ENCODE peak calls at places on chromosomes 2 and 18, in five cellular contexts. N is kidney, S is A549, E is upper lobe of left lung, P is Peyer's patch. U is an unnamed sample. For H3K9me3, the result is how much of the 10 kb centered on the place peaks cover.

GRCh38 chr2:127811397-127811860 is 458 bp upstream of the WDR33 start:
- DNase-seq in N (peak), S (peak), E (no peak), P (no peak), U (peak)

GRCh38 chr2:215396595-215397313 is 39.1 kb downstream of the FN1 start:
- DNase-seq in N (no peak), S (no peak), E (no peak), P (no peak), U (no peak)

GRCh38 chr18:74410441-74410992 is 46.6 kb downstream of the DIPK1C start:
- DNase-seq in N (no peak), S (no peak), E (no peak), P (no peak), U (no peak)

GRCh38 chr2:34373586-34374233 is 774.6 kb upstream of the FAM98A start:
- DNase-seq in N (no peak), S (no peak), E (no peak), P (no peak), U (no peak)

GRCh38 chr2:233247744-233248143 is 3.7 kb upstream of the ATG16L1 start:
- DNase-seq in N (no peak), S (peak), E (no peak), P (no peak), U (no peak)

GRCh38 chr2:13676269-13676668 is 956.2 kb upstream of the LRATD1 start:
- DNase-seq in N (no peak), S (no peak), E (no peak), P (no peak), U (no peak)

GRCh38 chr2:100192300-100192699 is 49.9 kb upstream of the AFF3 start:
- DNase-seq in N (no peak), S (no peak), E (peak), P (no peak), U (no peak)

GRCh38 chr2:97764559-97765263 is 51.3 kb downstream of the ZAP70 start:
- DNase-seq in N (no peak), S (no peak), E (no peak), P (no peak), U (no peak)

GRCh38 chr2:108454440-108454839 is 5.4 kb downstream of the GCC2 start:
- DNase-seq in N (no peak), S (no peak), E (no peak), P (no peak), U (no peak)

GRCh38 chr2:40210344-40210967 is 241.4 kb downstream of the SLC8A1 start:
- DNase-seq in N (no peak), S (no peak), E (no peak), P (no peak), U (no peak)

GRCh38 chr18:75341897-75342296 is 85.6 kb downstream of the SMIM21 start:
- DNase-seq in N (no peak), S (no peak), E (no peak), P (no peak), U (no peak)

GRCh38 chr2:38886041-38886440 is 3.6 kb upstream of the ARHGEF33 start:
- DNase-seq in N (no peak), S (no peak), E (no peak), P (no peak), U (no peak)

GRCh38 chr2:155424518-155424917 is 726.0 kb downstream of the KCNJ3 start:
- DNase-seq in N (no peak), S (no peak), E (no peak), P (no peak), U (no peak)

GRCh38 chr2:96265840-96266569 is at the start of the genes CIAO1 and TMEM127:
- DNase-seq in N (peak), S (peak), E (peak), P (peak), U (peak)
- TF ChIP-seq CTCF in N (no peak), S (no peak), E (peak), P (peak), U (peak)

GRCh38 chr18:38847326-38847725 is 1281.7 kb upstream of the CELF4 start:
- DNase-seq in N (no peak), S (no peak), E (no peak), P (no peak), U (no peak)

DNA sequence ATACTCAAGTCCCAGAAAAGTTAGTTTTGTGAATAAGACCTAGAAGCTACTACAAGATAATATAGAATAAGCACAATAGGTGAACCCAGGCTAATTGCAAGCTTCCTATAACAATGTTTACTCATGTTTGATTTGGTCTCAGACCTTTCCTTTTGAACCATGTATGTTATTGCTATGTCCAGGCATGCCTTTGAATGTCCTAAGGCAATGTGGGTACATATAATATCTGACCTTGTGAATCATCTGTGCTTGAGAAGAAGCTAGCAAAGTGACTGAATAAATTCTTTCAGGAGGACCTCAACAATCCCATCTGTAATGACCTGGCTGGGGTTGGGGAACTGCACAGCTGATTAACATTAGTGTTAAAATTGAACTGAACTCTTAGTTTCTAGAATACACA is 1285.9 kb upstream of the CELF4 start:
- DNase-seq in N (no peak), S (no peak), E (no peak), P (no peak), U (no peak)
- H3K9me3 ChIP-seq in N (under half), S (under half), E (under half), P (under half), U (under half)

DNA sequence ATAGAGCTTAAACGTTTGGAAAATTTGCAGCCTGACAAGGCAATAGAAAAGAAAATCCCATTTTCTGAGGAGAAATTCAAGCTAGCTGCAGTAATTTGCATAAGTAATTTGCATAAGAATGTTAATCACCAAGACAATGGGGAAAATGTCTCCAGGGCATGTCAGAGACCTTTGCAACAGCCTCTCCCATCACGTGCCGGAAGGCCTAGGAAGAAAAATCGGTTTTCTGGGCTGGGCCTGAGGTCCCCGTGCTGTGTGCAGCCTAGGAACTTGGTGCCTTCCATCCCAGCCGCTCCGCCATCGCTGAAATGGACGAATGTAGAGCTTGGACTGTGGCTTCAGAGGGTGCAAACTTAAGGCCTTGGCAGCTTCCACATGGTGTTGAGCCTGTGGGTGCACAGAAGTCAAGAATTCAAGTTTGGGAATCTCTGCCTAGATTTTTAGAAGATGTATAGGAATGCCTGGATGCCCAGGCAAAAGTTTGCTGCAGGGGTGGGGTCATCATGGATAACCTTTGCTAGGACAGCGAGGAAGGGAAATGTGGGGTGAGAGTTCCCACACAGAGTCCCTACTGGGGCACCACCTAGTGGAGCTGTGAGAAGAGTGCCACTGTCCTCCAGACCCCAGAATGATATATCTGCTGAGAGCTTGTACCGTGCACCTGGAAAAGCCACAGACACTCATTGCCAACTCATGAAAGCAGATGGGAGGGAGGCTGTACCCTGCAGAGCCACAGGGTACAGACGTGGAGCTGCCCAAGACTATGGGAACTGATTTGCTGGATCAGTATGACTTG is 164.6 kb downstream of the GULP1 start:
- DNase-seq in N (no peak), S (no peak), E (no peak), P (no peak), U (peak)
- TF ChIP-seq CTCF in N (no peak), S (peak), E (no peak), P (no peak), U (no peak)

GRCh38 chr18:14965553-14965952 is 217.6 kb downstream of the ANKRD30B start:
- DNase-seq in N (no peak), S (no peak), E (no peak), P (no peak), U (no peak)
- H3K9me3 ChIP-seq in N (under half), S (under half), E (under half), P (under half), U (under half)

GRCh38 chr18:24827500-24827899 is 367.1 kb downstream of the HRH4 start:
- DNase-seq in N (no peak), S (no peak), E (no peak), P (no peak), U (no peak)
- TF ChIP-seq CTCF in N (no peak), S (no peak), E (no peak), P (no peak), U (no peak)